ENCODE peak calls at places on chromosomes 7 and 10, in six cellular contexts. One of them, this sample, is unnamed.

GRCh38 chr10:7412482-7413251 is 1.8 kb upstream of the SFMBT2 start:
- DNase-seq in ascending aorta: peak
- DNase-seq in skeletal muscle cell: no peak
- DNase-seq in stromal cell of bone marrow: no peak
- DNase-seq in B cell: peak
- DNase-seq in COR-L47: no peak
- DNase-seq in this sample: no peak

GRCh38 chr10:116719712-116720111 is 22.7 kb downstream of the HSPA12A start:
- DNase-seq in ascending aorta: no peak
- DNase-seq in skeletal muscle cell: no peak
- DNase-seq in stromal cell of bone marrow: no peak
- DNase-seq in B cell: no peak
- DNase-seq in COR-L47: no peak
- DNase-seq in this sample: no peak

GRCh38 chr7:22751341-22751740 is 24.3 kb downstream of the IL6 start:
- DNase-seq in ascending aorta: no peak
- DNase-seq in skeletal muscle cell: no peak
- DNase-seq in stromal cell of bone marrow: no peak
- DNase-seq in B cell: no peak
- DNase-seq in COR-L47: no peak
- DNase-seq in this sample: no peak

GRCh38 chr7:99930376-99930775 is 956 bp upstream of the GJC3 start:
- DNase-seq in ascending aorta: no peak
- DNase-seq in skeletal muscle cell: no peak
- DNase-seq in stromal cell of bone marrow: no peak
- DNase-seq in B cell: no peak
- DNase-seq in COR-L47: no peak
- DNase-seq in this sample: no peak

GRCh38 chr7:137986252-137987010 is 15.5 kb downstream of the CREB3L2 start:
- DNase-seq in ascending aorta: no peak
- DNase-seq in skeletal muscle cell: no peak
- DNase-seq in stromal cell of bone marrow: peak
- DNase-seq in B cell: no peak
- DNase-seq in COR-L47: no peak
- DNase-seq in this sample: no peak

GRCh38 chr10:8365935-8366911 is 311.7 kb downstream of the GATA3 start:
- DNase-seq in ascending aorta: no peak
- DNase-seq in skeletal muscle cell: no peak
- DNase-seq in stromal cell of bone marrow: no peak
- DNase-seq in B cell: no peak
- DNase-seq in COR-L47: no peak
- DNase-seq in this sample: no peak

GRCh38 chr7:45180084-45180986 is 22.7 kb downstream of the RAMP3 start:
- DNase-seq in ascending aorta: peak
- DNase-seq in skeletal muscle cell: no peak
- DNase-seq in stromal cell of bone marrow: no peak
- DNase-seq in B cell: no peak
- DNase-seq in COR-L47: no peak
- DNase-seq in this sample: no peak

GRCh38 chr7:112869111-112869774 is 79.0 kb upstream of the TMEM168 start:
- DNase-seq in ascending aorta: no peak
- DNase-seq in skeletal muscle cell: no peak
- DNase-seq in stromal cell of bone marrow: no peak
- DNase-seq in B cell: peak
- DNase-seq in COR-L47: peak
- DNase-seq in this sample: peak

GRCh38 chr10:100969175-100970075 is at the start of gene SEMA4G:
- DNase-seq in ascending aorta: peak
- DNase-seq in skeletal muscle cell: no peak
- DNase-seq in stromal cell of bone marrow: no peak
- DNase-seq in B cell: peak
- DNase-seq in COR-L47: no peak
- DNase-seq in this sample: no peak

GRCh38 chr7:150388709-150389531 is 9.8 kb downstream of the ZNF775 start:
- DNase-seq in ascending aorta: peak
- DNase-seq in skeletal muscle cell: no peak
- DNase-seq in stromal cell of bone marrow: no peak
- DNase-seq in B cell: no peak
- DNase-seq in COR-L47: no peak
- DNase-seq in this sample: no peak

GRCh38 chr7:134684165-134684564 is 37.5 kb downstream of the BPGM start:
- DNase-seq in ascending aorta: no peak
- DNase-seq in skeletal muscle cell: no peak
- DNase-seq in stromal cell of bone marrow: no peak
- DNase-seq in B cell: no peak
- DNase-seq in COR-L47: no peak
- DNase-seq in this sample: no peak

GRCh38 chr10:94358480-94358879 is 4.3 kb downstream of the NOC3L start:
- DNase-seq in ascending aorta: no peak
- DNase-seq in skeletal muscle cell: peak
- DNase-seq in stromal cell of bone marrow: peak
- DNase-seq in B cell: no peak
- DNase-seq in COR-L47: no peak
- DNase-seq in this sample: no peak

GRCh38 chr10:73493781-73494180 is 2.0 kb downstream of the PPP3CB start:
- DNase-seq in ascending aorta: no peak
- DNase-seq in skeletal muscle cell: peak
- DNase-seq in stromal cell of bone marrow: no peak
- DNase-seq in B cell: no peak
- DNase-seq in COR-L47: no peak
- DNase-seq in this sample: no peak

GRCh38 chr7:56105508-56105907 is 768 bp downstream of the CHCHD2 start:
- DNase-seq in ascending aorta: no peak
- DNase-seq in skeletal muscle cell: peak
- DNase-seq in stromal cell of bone marrow: peak
- DNase-seq in B cell: no peak
- DNase-seq in COR-L47: peak
- DNase-seq in this sample: no peak

GRCh38 chr7:112383671-112384417 is 66.4 kb upstream of the IFRD1 start:
- DNase-seq in ascending aorta: no peak
- DNase-seq in skeletal muscle cell: no peak
- DNase-seq in stromal cell of bone marrow: peak
- DNase-seq in B cell: no peak
- DNase-seq in COR-L47: peak
- DNase-seq in this sample: no peak

GRCh38 chr7:119685906-119686305 is 587.1 kb upstream of the KCND2 start:
- DNase-seq in ascending aorta: no peak
- DNase-seq in skeletal muscle cell: no peak
- DNase-seq in stromal cell of bone marrow: no peak
- DNase-seq in B cell: no peak
- DNase-seq in COR-L47: no peak
- DNase-seq in this sample: no peak

GRCh38 chr7:157468221-157469111 is 131.7 kb downstream of the DNAJB6 start:
- DNase-seq in ascending aorta: peak
- DNase-seq in skeletal muscle cell: no peak
- DNase-seq in stromal cell of bone marrow: no peak
- DNase-seq in B cell: no peak
- DNase-seq in COR-L47: no peak
- DNase-seq in this sample: no peak

GRCh38 chr7:50504646-50505546 is 54.7 kb upstream of the FIGNL1 start:
- DNase-seq in ascending aorta: no peak
- DNase-seq in skeletal muscle cell: no peak
- DNase-seq in stromal cell of bone marrow: no peak
- DNase-seq in B cell: no peak
- DNase-seq in COR-L47: no peak
- DNase-seq in this sample: no peak

This sample was measured in NCI-H748 treated with DMSO at 0.1 percent for 48 hours.